ENCODE peak calls at places on chromosome 22, in six cellular contexts. T, X, J, E, O and M are unnamed samples.

GRCh38 chr22:49151256-49152131 is 676.2 kb downstream of the BRD1 start:
- DNase-seq in T (no peak), X (peak; percentile 60), J (no peak), E (no peak), O (no peak), M (no peak)

GRCh38 chr22:19275919-19276600 is 15.5 kb downstream of the CLTCL1 start:
- DNase-seq in T (no peak), X (no peak), J (no peak), E (no peak), O (no peak), M (no peak)

GRCh38 chr22:35524966-35525686 is 15.5 kb upstream of the RASD2 start:
- DNase-seq in T (no peak), X (no peak), J (no peak), E (no peak), O (no peak), M (no peak)

GRCh38 chr22:17633998-17634323 is 4.6 kb upstream of the BCL2L13 start:
- DNase-seq in T (no peak), X (no peak), J (no peak), E (no peak), O (no peak), M (no peak)

GRCh38 chr22:23385301-23386244 is 194.5 kb downstream of the IGLL1 start:
- DNase-seq in T (peak; percentile 83), X (peak; percentile 90), J (no peak), E (peak; percentile 84), O (peak; percentile 61), M (peak; percentile 43)

GRCh38 chr22:20429254-20430100 is 8.1 kb downstream of the SCARF2 start:
- DNase-seq in T (peak; percentile 56), X (peak; percentile 86), J (no peak), E (peak; percentile 84), O (no peak), M (no peak)

GRCh38 chr22:45083659-45084305 is 74.0 kb upstream of the PHF21B start:
- DNase-seq in T (no peak), X (no peak), J (no peak), E (no peak), O (no peak), M (no peak)

GRCh38 chr22:50089231-50090140 is at the start of gene MOV10L1:
- DNase-seq in T (peak; percentile 64), X (no peak), J (no peak), E (no peak), O (no peak), M (no peak)

GRCh38 chr22:36235585-36235984 is 3.7 kb downstream of the APOL2 start:
- DNase-seq in T (no peak), X (no peak), J (no peak), E (no peak), O (no peak), M (no peak)

GRCh38 chr22:19463491-19464469 is 15.2 kb downstream of the UFD1 start:
- DNase-seq in T (no peak), X (no peak), J (no peak), E (no peak), O (no peak), M (no peak)

GRCh38 chr22:32836286-32836859 is 34.9 kb downstream of the TIMP3 start:
- DNase-seq in T (no peak), X (no peak), J (no peak), E (no peak), O (no peak), M (no peak)

GRCh38 chr22:49967333-49968241 is 7.0 kb downstream of the PIM3 start:
- DNase-seq in T (peak; percentile 69), X (peak; percentile 83), J (peak; percentile 8), E (peak; percentile 77), O (no peak), M (peak; percentile 7)

GRCh38 chr22:20396639-20397038 is 2.7 kb downstream of the ZNF74 start:
- DNase-seq in T (no peak), X (no peak), J (no peak), E (no peak), O (no peak), M (no peak)

GRCh38 chr22:43975041-43975440 is 19.8 kb downstream of the SAMM50 start:
- DNase-seq in T (no peak), X (no peak), J (no peak), E (no peak), O (no peak), M (no peak)

GRCh38 chr22:20388200-20388599 is 5.8 kb upstream of the ZNF74 start:
- DNase-seq in T (no peak), X (no peak), J (no peak), E (no peak), O (no peak), M (no peak)

GRCh38 chr22:44464000-44464399 is 34.0 kb downstream of the RTL6 start:
- DNase-seq in T (no peak), X (no peak), J (no peak), E (no peak), O (no peak), M (no peak)

GRCh38 chr22:50001388-50002231 is 11.0 kb downstream of the IL17REL start:
- DNase-seq in T (no peak), X (peak; percentile 54), J (no peak), E (peak; percentile 37), O (no peak), M (no peak)

GRCh38 chr22:50313021-50313420 is 5.6 kb upstream of the PLXNB2 start:
- DNase-seq in T (no peak), X (no peak), J (no peak), E (peak; percentile 35), O (no peak), M (no peak)

GRCh38 chr22:37431366-37431765 is 4.1 kb upstream of the ELFN2 start:
- DNase-seq in T (no peak), X (no peak), J (no peak), E (no peak), O (peak; percentile 34), M (no peak)

GRCh38 chr22:49152146-49152929 is 675.3 kb downstream of the BRD1 start:
- DNase-seq in T (no peak), X (peak; percentile 62), J (no peak), E (no peak), O (no peak), M (no peak)

GRCh38 chr22:28822930-28823481 is 22.6 kb upstream of the XBP1 start:
- DNase-seq in T (no peak), X (no peak), J (no peak), E (no peak), O (no peak), M (no peak)

GRCh38 chr22:36486619-36487384 is 5.4 kb upstream of the TXN2 start:
- DNase-seq in T (no peak), X (no peak), J (no peak), E (no peak), O (no peak), M (no peak)

GRCh38 chr22:43289976-43290663 is 53.1 kb downstream of the SCUBE1 start:
- DNase-seq in T (no peak), X (peak; percentile 86), J (no peak), E (peak; percentile 70), O (no peak), M (no peak)

GRCh38 chr22:23036684-23037428 is 33.5 kb upstream of the GNAZ start:
- DNase-seq in T (no peak), X (no peak), J (no peak), E (no peak), O (no peak), M (no peak)

GRCh38 chr22:27466229-27466628 is 335.3 kb downstream of the MN1 start:
- DNase-seq in T (no peak), X (no peak), J (no peak), E (no peak), O (no peak), M (no peak)

GRCh38 chr22:41900652-41901312 is 14.1 kb downstream of the SHISA8 start:
- DNase-seq in T (no peak), X (no peak), J (no peak), E (peak; percentile 25), O (no peak), M (no peak)
- H3K36me3 ChIP-seq in T (peaks cover 53% of the 10 kb centered on the region), X (peaks cover 91% of the 10 kb centered on the region), J (peaks cover 98% of the 10 kb centered on the region), E (peaks cover 97% of the 10 kb centered on the region), O (peaks cover 37% of the 10 kb centered on the region), M (peaks cover 73% of the 10 kb centered on the region)

GRCh38 chr22:46102752-46103151 is 47.6 kb upstream of the PPARA start:
- DNase-seq in T (no peak), X (no peak), J (no peak), E (no peak), O (no peak), M (no peak)
- H3K36me3 ChIP-seq in T (peaks cover 78% of the 10 kb centered on the region), X (peaks cover 80% of the 10 kb centered on the region), J (peaks cover 63% of the 10 kb centered on the region), E (peaks cover 87% of the 10 kb centered on the region), O (peaks cover 22% of the 10 kb centered on the region), M (peaks cover 49% of the 10 kb centered on the region)

GRCh38 chr22:40273319-40273718 is 73.0 kb upstream of the ADSL start:
- DNase-seq in T (no peak), X (no peak), J (no peak), E (no peak), O (no peak), M (no peak)

GRCh38 chr22:40265783-40266182 is 80.5 kb upstream of the ADSL start:
- DNase-seq in T (no peak), X (no peak), J (no peak), E (no peak), O (no peak), M (no peak)

GRCh38 chr22:40270031-40270430 is 76.3 kb upstream of the ADSL start:
- DNase-seq in T (no peak), X (no peak), J (no peak), E (no peak), O (no peak), M (no peak)

GRCh38 chr22:40270748-40271373 is 75.4 kb upstream of the ADSL start:
- DNase-seq in T (no peak), X (no peak), J (no peak), E (no peak), O (no peak), M (no peak)

GRCh38 chr22:40271440-40271839 is 74.9 kb upstream of the ADSL start:
- DNase-seq in T (no peak), X (no peak), J (no peak), E (no peak), O (no peak), M (no peak)
- H3K36me3 ChIP-seq in T (peaks cover 10% of the 10 kb centered on the region), X (peaks cover 56% of the 10 kb centered on the region), J (peaks cover 19% of the 10 kb centered on the region), E (peaks cover 44% of the 10 kb centered on the region), O (peaks cover 10% of the 10 kb centered on the region), M (peaks cover 11% of the 10 kb centered on the region)

DNA sequence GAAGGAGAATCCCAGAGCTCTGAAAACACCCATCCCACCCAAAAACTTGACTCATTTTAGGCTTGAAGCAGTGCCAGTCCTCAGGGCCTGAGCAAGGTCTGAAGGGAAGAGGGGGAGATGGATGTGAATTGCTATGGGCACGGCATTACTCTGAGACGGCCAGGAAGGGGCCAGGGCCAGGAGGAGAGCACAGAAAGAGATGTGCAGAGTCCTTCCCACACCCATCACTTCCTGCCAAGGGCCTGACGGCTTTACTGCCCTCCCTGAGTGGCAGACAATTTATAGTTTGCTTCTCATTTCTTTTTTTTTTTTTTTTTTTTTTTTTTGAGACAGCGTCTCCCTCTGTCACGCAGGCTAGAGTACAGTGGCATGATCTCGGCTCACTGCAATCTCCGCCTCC is 22.5 kb downstream of the TAB1 start:
- DNase-seq in T (no peak), X (no peak), J (no peak), E (no peak), O (no peak), M (no peak)
- H3K36me3 ChIP-seq in T (peaks cover 71% of the 10 kb centered on the region), X (peaks cover 84% of the 10 kb centered on the region), J (peaks cover 70% of the 10 kb centered on the region), E (peaks cover 90% of the 10 kb centered on the region), O (peaks cover 19% of the 10 kb centered on the region), M (peaks cover 66% of the 10 kb centered on the region)

GRCh38 chr22:21569459-21570161 is 2.1 kb downstream of the UBE2L3 start:
- DNase-seq in T (no peak), X (no peak), J (no peak), E (no peak), O (no peak), M (no peak)
- H3K36me3 ChIP-seq in T (no peaks in the 10 kb centered on the region), X (peaks cover 4% of the 10 kb centered on the region), J (no peaks in the 10 kb centered on the region), E (no peaks in the 10 kb centered on the region), O (peaks cover 2% of the 10 kb centered on the region), M (no peaks in the 10 kb centered on the region)